ENCODE peak calls at places on chromosome 20, in nine cellular contexts. R is fibroblast of lung; J is iPS DF 6.9; B is right lobe of liver; L is caudate nucleus; X is effector memory CD4-positive, alpha-beta T cell; V is A673; Q is ascending aorta; D is upper lobe of right lung. A is an unnamed sample.

GRCh38 chr20:5714261-5715041 is 35.8 kb upstream of the SHLD1 start:
- DNase-seq in L (no peak), R (no peak), V (no peak), J (peak), X (peak), Q (no peak), B (no peak), D (no peak), A (no peak)

GRCh38 chr20:15297059-15297875 is 959.9 kb upstream of the FLRT3 start:
- DNase-seq in B (peak), L (no peak), Q (no peak), X (no peak), R (no peak), V (no peak), J (no peak), D (no peak), A (peak)

GRCh38 chr20:37359836-37360235 is 13.9 kb downstream of the SRC start:
- DNase-seq in X (no peak), J (no peak), V (no peak), D (no peak), Q (no peak), R (no peak), L (no peak), B (no peak), A (no peak)

GRCh38 chr20:24657211-24657610 is 187.8 kb downstream of the SYNDIG1 start:
- DNase-seq in J (no peak), Q (no peak), V (peak), R (peak), B (no peak), L (no peak), X (no peak), D (no peak), A (no peak)

GRCh38 chr20:3330046-3330741 is 77.3 kb downstream of the DNAAF9 start:
- DNase-seq in J (no peak), L (no peak), V (peak), Q (no peak), D (no peak), X (no peak), R (no peak), B (no peak), A (no peak)

GRCh38 chr20:40945754-40946451 is 82.7 kb upstream of the TOP1 start:
- DNase-seq in V (peak), J (peak), B (peak), D (no peak), Q (no peak), X (no peak), L (peak), R (peak), A (peak)

GRCh38 chr20:41304413-41305079 is 13.0 kb downstream of the ZHX3 start:
- DNase-seq in D (no peak), Q (no peak), X (no peak), B (no peak), J (no peak), V (no peak), L (no peak), R (no peak), A (no peak)

GRCh38 chr20:1291191-1291741 is 25.2 kb downstream of the SNPH start:
- DNase-seq in J (no peak), R (peak), X (no peak), D (no peak), L (peak), B (no peak), Q (no peak), V (peak), A (no peak)

GRCh38 chr20:35947489-35947888 is 6.8 kb downstream of the SCAND1 start:
- DNase-seq in V (peak), B (peak), X (no peak), D (no peak), L (no peak), J (no peak), R (peak), Q (no peak), A (no peak)

GRCh38 chr20:12965880-12966270 is 42.9 kb upstream of the SPTLC3 start:
- DNase-seq in J (no peak), D (no peak), Q (no peak), X (no peak), L (no peak), B (no peak), V (no peak), R (no peak), A (no peak)

GRCh38 chr20:35721621-35722020 is 20.4 kb downstream of the RBM39 start:
- DNase-seq in J (no peak), R (no peak), V (no peak), Q (no peak), X (no peak), L (no peak), B (no peak), D (no peak), A (no peak)

GRCh38 chr20:31956556-31957220 is 4.8 kb upstream of the PDRG1 start:
- DNase-seq in X (no peak), D (no peak), R (no peak), Q (no peak), L (no peak), V (no peak), B (no peak), J (no peak), A (no peak)

GRCh38 chr20:25129908-25130307 is 48.0 kb upstream of the VSX1 start:
- DNase-seq in Q (no peak), J (no peak), L (no peak), V (no peak), R (no peak), B (no peak), D (no peak), X (no peak), A (no peak)

DNA sequence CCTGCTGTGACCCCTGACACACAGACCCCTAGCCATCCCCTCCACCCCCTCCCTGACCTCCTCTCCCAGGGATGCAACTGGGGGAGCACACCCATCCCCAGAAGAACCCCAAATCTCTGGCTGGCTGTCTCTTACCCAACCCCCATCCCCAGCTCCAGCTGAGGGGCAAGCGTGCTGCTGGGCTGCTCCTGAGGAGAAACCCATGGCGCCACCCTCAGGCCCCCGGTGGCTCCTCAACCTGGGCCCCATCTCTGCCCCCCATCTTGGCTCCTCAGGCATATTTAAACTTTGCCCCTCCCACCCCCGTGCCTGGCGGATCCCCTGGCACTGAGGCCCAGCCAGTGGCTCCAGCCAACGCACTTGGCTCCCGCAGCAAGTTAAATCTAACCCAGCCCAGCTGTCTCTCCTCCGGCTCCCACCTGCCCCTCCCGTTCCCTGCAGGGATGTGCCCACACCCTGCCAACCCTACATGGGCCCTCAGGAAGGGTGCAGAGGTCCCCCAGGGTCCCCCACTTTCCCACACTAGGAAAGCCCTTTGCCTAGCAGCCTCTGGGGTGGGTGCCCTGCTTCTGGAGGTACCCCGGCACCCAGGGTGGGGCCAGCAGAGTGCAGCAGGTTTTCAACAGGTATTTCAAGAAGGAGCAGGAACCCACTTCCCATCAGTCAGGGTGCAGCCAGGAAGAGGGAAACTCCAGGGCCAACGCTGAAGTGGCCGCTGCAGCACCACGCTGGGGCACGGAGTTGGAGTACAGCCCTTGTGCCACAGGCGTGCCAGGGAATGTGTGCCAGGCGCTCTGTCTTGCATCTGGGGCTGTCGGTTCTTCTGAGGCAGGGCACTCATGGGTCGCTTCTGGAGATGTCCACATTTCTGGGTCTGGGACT is 5.3 kb upstream of the OSBPL2 start:
- DNase-seq in D (no peak), X (no peak), V (no peak), R (no peak), B (no peak), Q (no peak), J (no peak), L (no peak), A (no peak)
- H3K27ac ChIP-seq in D (no peak), X (no peak), V (no peak), R (no peak), B (no peak), Q (no peak), J (no peak), L (no peak), A (no peak)

GRCh38 chr20:49558826-49559225 is 9.1 kb downstream of the PTGIS start:
- DNase-seq in R (no peak), B (peak), Q (peak), L (no peak), V (no peak), X (no peak), J (no peak), D (no peak), A (no peak)
- H3K27ac ChIP-seq in R (no peak), B (no peak), Q (peak), L (no peak), V (no peak), X (no peak), J (no peak), D (no peak), A (no peak)

DNA sequence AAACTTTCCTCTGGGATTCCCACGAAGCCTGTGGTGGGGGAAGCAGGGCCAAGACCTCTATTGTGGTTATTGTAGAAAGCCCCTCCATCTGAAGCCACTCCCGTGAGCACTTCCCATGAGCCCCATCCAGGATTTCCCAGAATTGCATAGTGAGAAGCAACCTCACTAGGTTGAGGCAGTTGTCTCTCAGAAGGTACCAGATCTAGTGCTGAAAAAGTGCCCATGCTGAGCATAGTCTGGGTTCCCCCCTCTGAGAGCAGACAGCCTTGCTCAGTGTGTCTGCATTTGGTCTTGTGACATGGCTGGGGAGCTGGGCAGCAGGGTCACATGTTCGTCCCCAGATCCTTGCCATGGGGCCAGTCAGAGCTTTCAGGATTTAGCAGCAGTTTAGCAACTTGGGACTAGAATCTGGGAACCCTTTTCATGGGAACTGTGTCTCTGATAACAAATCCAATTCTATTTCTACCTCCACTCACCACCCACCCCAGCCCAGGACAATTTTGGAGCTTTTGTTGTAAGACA is 38.7 kb downstream of the SLC9A8 start:
- DNase-seq in Q (no peak), X (no peak), V (no peak), R (no peak), B (no peak), D (no peak), L (peak), J (no peak), A (no peak)
- H3K27ac ChIP-seq in Q (peak), X (no peak), V (no peak), R (no peak), B (no peak), D (peak), L (peak), J (no peak), A (peak)

GRCh38 chr20:10925767-10926166 is 252.0 kb upstream of the JAG1 start:
- DNase-seq in B (no peak), X (no peak), L (no peak), Q (no peak), J (no peak), R (no peak), V (no peak), D (no peak), A (no peak)

GRCh38 chr20:10927011-10927583 is 253.3 kb upstream of the JAG1 start:
- DNase-seq in L (no peak), V (no peak), X (no peak), B (no peak), J (no peak), R (no peak), D (no peak), Q (no peak), A (no peak)

GRCh38 chr20:10929023-10929422 is 255.2 kb upstream of the JAG1 start:
- DNase-seq in Q (no peak), L (no peak), X (no peak), V (no peak), R (no peak), J (no peak), B (no peak), D (no peak), A (no peak)

GRCh38 chr20:10924628-10925266 is 250.9 kb upstream of the JAG1 start:
- DNase-seq in Q (no peak), V (no peak), X (no peak), R (peak), D (no peak), B (no peak), J (no peak), L (no peak), A (peak)

GRCh38 chr20:10927936-10928860 is 254.4 kb upstream of the JAG1 start:
- DNase-seq in B (no peak), D (no peak), Q (no peak), V (no peak), X (no peak), J (no peak), R (peak), L (no peak), A (no peak)
- H3K27ac ChIP-seq in B (no peak), D (no peak), Q (no peak), V (no peak), X (no peak), J (no peak), R (no peak), L (no peak), A (no peak)

GRCh38 chr20:57426831-57427230 is 35.6 kb downstream of the RBM38 start:
- DNase-seq in X (no peak), Q (no peak), J (no peak), D (no peak), V (no peak), B (no peak), L (no peak), R (no peak), A (no peak)
- H3K27ac ChIP-seq in X (no peak), Q (no peak), J (no peak), D (no peak), V (no peak), B (no peak), L (no peak), R (no peak), A (no peak)

GRCh38 chr20:46357030-46357514 is 48.8 kb upstream of the CDH22 start:
- DNase-seq in J (no peak), B (no peak), D (no peak), L (peak), V (peak), Q (peak), X (no peak), R (no peak), A (no peak)
- H3K27ac ChIP-seq in J (no peak), B (no peak), D (peak), L (peak), V (no peak), Q (peak), X (peak), R (no peak), A (peak)

DNA sequence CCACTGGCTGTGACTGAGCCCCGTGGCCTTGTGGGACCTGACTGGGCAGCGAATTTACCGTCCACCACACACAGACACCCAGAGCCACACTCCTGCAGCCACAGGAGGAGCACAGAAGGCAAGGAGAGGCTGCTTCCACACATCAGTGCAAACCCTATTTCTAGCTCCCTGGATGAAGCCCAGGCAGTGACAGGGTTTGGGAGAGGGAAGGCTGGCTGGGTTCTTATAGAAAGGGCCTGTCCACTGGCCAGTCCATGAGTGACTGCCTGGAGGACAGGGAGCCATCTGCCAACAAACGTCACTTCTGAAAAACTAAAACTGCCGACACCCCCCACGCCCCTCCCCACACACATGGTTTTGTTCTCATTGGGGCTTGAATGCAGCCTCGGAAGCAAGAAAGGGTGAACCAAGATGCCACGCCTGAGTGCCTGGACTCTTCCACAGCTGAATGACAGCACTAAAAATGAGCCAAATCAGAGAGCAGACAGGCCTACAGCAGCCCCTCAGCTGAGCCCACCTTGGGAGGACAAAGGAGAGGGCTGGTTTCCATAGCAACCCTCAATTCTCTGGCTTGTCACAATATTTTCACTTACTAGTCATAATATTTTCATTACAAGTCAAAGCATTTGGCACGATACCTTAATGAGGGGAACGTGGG is 38.4 kb downstream of the RRBP1 start:
- DNase-seq in Q (no peak), J (no peak), R (peak), V (no peak), B (no peak), L (no peak), X (no peak), D (peak), A (no peak)
- H3K27ac ChIP-seq in Q (peak), J (no peak), R (peak), V (no peak), B (no peak), L (no peak), X (no peak), D (no peak), A (peak)

DNA sequence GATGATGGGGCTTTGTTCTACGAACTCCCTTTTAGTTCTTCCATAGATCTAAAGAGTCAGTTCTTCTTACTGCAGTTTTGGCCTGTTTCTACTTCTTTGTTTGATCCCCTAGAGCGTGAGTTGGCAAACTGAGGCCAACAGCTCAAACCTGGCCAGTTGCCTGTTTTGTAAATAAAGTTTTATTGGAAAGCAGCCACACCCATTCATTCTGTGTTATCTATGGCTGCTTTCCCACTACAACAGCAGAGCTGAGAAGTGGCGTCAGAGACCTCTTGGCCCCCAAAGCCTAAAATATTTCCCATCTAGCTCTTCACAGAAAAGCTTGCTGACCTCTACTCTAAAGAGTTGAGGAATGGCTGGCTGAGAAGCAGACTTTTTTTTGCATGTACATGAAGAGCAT is 52.2 kb downstream of the EYA2 start:
- DNase-seq in L (no peak), Q (no peak), J (no peak), V (no peak), X (no peak), D (no peak), R (no peak), B (no peak), A (no peak)
- H3K27ac ChIP-seq in L (no peak), Q (peak), J (no peak), V (no peak), X (no peak), D (no peak), R (no peak), B (no peak), A (no peak)

GRCh38 chr20:63273635-63274380 is 1.2 kb downstream of the ARFGAP1 start:
- DNase-seq in R (peak), B (no peak), X (no peak), Q (no peak), L (no peak), V (no peak), D (no peak), J (no peak), A (peak)

GRCh38 chr20:63274381-63275228 is 2.0 kb downstream of the ARFGAP1 start:
- DNase-seq in J (no peak), R (peak), X (no peak), Q (no peak), L (no peak), V (no peak), D (no peak), B (no peak), A (no peak)

GRCh38 chr20:63276956-63277355 is 4.3 kb downstream of the ARFGAP1 start:
- DNase-seq in D (no peak), R (no peak), X (no peak), J (no peak), V (no peak), Q (no peak), B (no peak), L (no peak), A (no peak)

GRCh38 chr20:63277466-63278272 is 5.1 kb downstream of the ARFGAP1 start:
- DNase-seq in L (no peak), B (no peak), D (no peak), X (no peak), J (no peak), V (no peak), Q (no peak), R (no peak), A (no peak)

DNA sequence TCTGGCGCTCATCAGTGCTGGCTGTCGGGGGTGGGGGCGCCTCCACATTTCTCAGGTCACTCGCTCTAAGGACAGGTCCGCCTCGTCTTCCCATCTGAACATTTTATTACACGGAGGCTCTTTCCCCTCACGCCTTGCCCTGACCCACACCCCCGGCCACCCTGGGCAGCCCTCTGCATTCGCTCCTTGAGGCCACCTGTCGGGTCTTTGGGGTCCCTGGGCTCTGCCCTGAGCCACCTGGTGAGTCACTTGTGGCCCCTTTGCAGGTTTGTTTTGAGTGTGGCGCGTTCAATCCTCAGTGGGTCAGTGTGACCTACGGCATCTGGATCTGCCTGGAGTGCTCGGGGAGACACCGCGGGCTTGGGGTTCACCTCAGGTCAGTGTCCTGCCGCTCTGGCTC is 3.2 kb downstream of the ARFGAP1 start:
- DNase-seq in D (no peak), R (no peak), V (no peak), L (no peak), B (no peak), Q (no peak), J (no peak), X (no peak), A (no peak)
- H3K27ac ChIP-seq in D (no peak), R (no peak), V (no peak), L (no peak), B (no peak), Q (no peak), J (no peak), X (no peak), A (no peak)

A was measured in RWPE1.